ENCODE peak calls at places on chromosomes 5 and 9, in five cellular contexts. A is heart left ventricle, H is sigmoid colon, M is body of pancreas, Q is ovary. T is an unnamed sample.

GRCh38 chr5:22557251-22557650 is 295.9 kb downstream of the CDH12 start:
- DNase-seq in A (no peak), H (no peak), M (no peak), Q (no peak), T (no peak)

GRCh38 chr5:25119654-25120053 is 474.9 kb upstream of the CDH10 start:
- DNase-seq in A (no peak), H (no peak), M (no peak), Q (no peak), T (no peak)

GRCh38 chr5:28542968-28543367 is 1504.6 kb upstream of the CDH9 start:
- DNase-seq in A (no peak), H (no peak), M (no peak), Q (no peak), T (no peak)

GRCh38 chr9:88319936-88320747 is 68.1 kb upstream of the SPIN1 start:
- DNase-seq in A (no peak), H (peak; percentile 41), M (no peak), Q (no peak), T (no peak)

GRCh38 chr9:105425817-105426433 is 21.9 kb upstream of the FSD1L start:
- DNase-seq in A (no peak), H (no peak), M (no peak), Q (no peak), T (no peak)

GRCh38 chr9:113563856-113564514 is 100.5 kb downstream of the RGS3 start:
- DNase-seq in A (no peak), H (peak; percentile 48), M (peak; percentile 5), Q (peak; percentile 7), T (no peak)

GRCh38 chr5:132497488-132497997 is 7.0 kb upstream of the IRF1 start:
- DNase-seq in A (peak; percentile 87), H (peak; percentile 88), M (peak; percentile 72), Q (peak; percentile 79), T (peak; percentile 71)

GRCh38 chr5:42015681-42016080 is 90.6 kb downstream of the FBXO4 start:
- DNase-seq in A (no peak), H (no peak), M (no peak), Q (no peak), T (no peak)

GRCh38 chr5:157006262-157006661 is 43.2 kb upstream of the TIMD4 start:
- DNase-seq in A (no peak), H (no peak), M (no peak), Q (no peak), T (no peak)

GRCh38 chr5:6937675-6938074 is 224.4 kb downstream of the TENT4A start:
- DNase-seq in A (no peak), H (no peak), M (no peak), Q (no peak), T (no peak)

GRCh38 chr9:116154976-116155699 is 1.5 kb downstream of the PAPPA start:
- DNase-seq in A (no peak), H (no peak), M (peak; percentile 8), Q (peak; percentile 51), T (peak; percentile 16)

GRCh38 chr5:98099448-98100105 is 673.9 kb upstream of the RGMB start:
- DNase-seq in A (no peak), H (no peak), M (peak; percentile 14), Q (no peak), T (no peak)

GRCh38 chr5:119218830-119219782 is 136.7 kb upstream of the TNFAIP8 start:
- DNase-seq in A (no peak), H (no peak), M (no peak), Q (no peak), T (no peak)

GRCh38 chr9:20270176-20270575 is 352.1 kb downstream of the MLLT3 start:
- DNase-seq in A (no peak), H (no peak), M (no peak), Q (no peak), T (no peak)

GRCh38 chr9:131692612-131692976 is 47.3 kb downstream of the RAPGEF1 start:
- DNase-seq in A (no peak), H (no peak), M (no peak), Q (no peak), T (no peak)

GRCh38 chr9:5644522-5644921 is 15.6 kb downstream of the RIC1 start:
- DNase-seq in A (no peak), H (no peak), M (no peak), Q (no peak), T (no peak)

GRCh38 chr5:149018909-149019443 is 43.9 kb downstream of the SH3TC2 start:
- DNase-seq in A (no peak), H (no peak), M (no peak), Q (no peak), T (no peak)
- H3K27ac ChIP-seq in A (no peak overlapping the region), H (peak overlapping the region; percentile 3), M (no peak overlapping the region), Q (no peak overlapping the region), T (no peak overlapping the region)

GRCh38 chr5:88734191-88734640 is 148.8 kb downstream of the MEF2C start:
- DNase-seq in A (peak; percentile 28), H (no peak), M (no peak), Q (peak; percentile 54), T (no peak)

GRCh38 chr5:88734983-88735382 is 148.0 kb downstream of the MEF2C start:
- DNase-seq in A (no peak), H (no peak), M (no peak), Q (no peak), T (no peak)

GRCh38 chr5:88740604-88741003 is 142.4 kb downstream of the MEF2C start:
- DNase-seq in A (no peak), H (no peak), M (no peak), Q (no peak), T (no peak)

GRCh38 chr5:88732862-88733261 is 150.1 kb downstream of the MEF2C start:
- DNase-seq in A (no peak), H (no peak), M (no peak), Q (no peak), T (no peak)

DNA sequence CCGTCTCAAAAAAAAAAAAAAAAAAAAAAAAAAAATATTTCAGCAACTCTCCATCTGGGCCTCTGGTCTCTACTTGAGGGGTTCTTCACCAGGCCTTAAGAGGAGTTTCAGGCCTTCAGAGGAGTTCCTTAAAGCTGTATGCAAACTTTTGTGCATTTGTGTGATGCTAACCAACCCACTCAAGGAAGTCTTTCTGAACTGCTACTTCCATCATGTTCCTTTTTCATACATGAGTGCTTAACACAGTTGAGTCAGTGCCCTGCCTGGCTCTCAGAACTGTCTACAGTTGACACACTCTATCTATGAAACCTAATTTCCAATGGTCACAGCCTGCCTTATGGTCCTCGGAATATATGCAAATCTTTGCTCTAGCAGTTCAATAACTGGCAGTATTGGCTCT is 146.5 kb downstream of the MEF2C start:
- DNase-seq in A (no peak), H (no peak), M (no peak), Q (no peak), T (no peak)
- H3K4me1 ChIP-seq in A (peaks cover 25% of the 10 kb centered on the region), H (peaks cover 33% of the 10 kb centered on the region), M (no peaks in the 10 kb centered on the region), Q (peaks cover 3% of the 10 kb centered on the region), T (peaks cover 46% of the 10 kb centered on the region)

DNA sequence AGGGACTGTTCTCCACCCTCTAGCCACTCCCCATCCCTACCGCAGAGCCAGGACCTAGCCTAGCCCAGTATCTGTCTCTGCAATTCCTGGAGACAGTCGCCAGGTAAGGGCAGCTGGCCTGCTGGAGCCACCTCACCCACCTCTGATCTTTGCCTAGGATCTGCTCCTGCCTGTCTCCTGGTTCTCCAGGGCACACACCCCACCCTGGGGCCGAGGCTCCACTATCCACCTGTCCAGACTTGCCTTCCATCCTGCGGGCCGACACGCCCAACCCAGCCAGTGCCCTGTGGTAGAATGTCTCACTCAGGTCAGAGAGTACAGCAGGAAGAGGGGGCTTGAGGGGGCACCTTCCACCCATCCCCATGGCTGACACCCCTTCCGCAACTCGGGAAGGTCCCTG is 15.7 kb upstream of the AQP7 start:
- DNase-seq in A (no peak), H (no peak), M (no peak), Q (no peak), T (no peak)
- TF ChIP-seq CTCF in A (no peak), H (no peak), M (no peak), Q (no peak), T (no peak)

DNA sequence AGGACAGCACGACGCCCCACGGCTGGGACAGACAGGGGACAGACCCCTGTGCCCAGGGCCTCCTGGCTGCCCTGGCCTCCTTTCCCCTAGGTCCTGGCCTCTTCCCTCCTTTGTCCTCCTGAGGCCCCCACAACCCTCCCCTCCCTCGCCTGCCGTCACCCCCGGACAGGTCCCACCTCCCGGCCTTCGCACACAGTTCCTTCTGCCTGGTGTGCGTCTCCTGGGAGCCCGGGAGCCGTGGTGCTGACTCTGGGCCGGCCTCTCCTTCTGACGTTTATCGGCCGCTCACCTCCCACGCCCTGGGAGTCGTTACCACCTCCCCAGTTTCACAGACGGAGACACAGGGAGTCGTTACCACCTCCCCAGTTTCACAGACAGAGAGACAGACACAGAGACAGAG is 25.1 kb upstream of the NOTCH1 start:
- DNase-seq in A (no peak), H (no peak), M (no peak), Q (no peak), T (no peak)
- H3K27ac ChIP-seq in A (peak overlapping the region; percentile 69), H (peak overlapping the region; percentile 23), M (no peak overlapping the region), Q (no peak overlapping the region), T (peak overlapping the region; percentile 95)